ENCODE peak calls at places on chromosomes 11 and 22, in six cellular contexts. U is CD8-positive, alpha-beta memory T cell; I is GM13977; A is neural progenitor cell; H is HT1080; G is stimulated activated CD4-positive, alpha-beta T cell treated with anti-CD3 and anti-CD28 coated beads, Interleukin-1b, Interleukin-23, amount 100 ng/mL, for 4 hours. N is an unnamed sample.

GRCh38 chr11:61679893-61680621 is at the start of gene DAGLA:
- DNase-seq in U (peak), I (peak), A (peak), H (peak), G (peak), N (no peak)

GRCh38 chr11:126063510-126063858 is 818 bp upstream of the CDON start:
- DNase-seq in U (no peak), I (no peak), A (no peak), H (no peak), G (no peak), N (no peak)

GRCh38 chr11:129917231-129917630 is 21.9 kb upstream of the NFRKB start:
- DNase-seq in U (no peak), I (no peak), A (no peak), H (peak), G (no peak), N (no peak)

GRCh38 chr11:13283636-13284035 is 6.0 kb downstream of the BMAL1 start:
- DNase-seq in U (no peak), I (no peak), A (peak), H (no peak), G (no peak), N (no peak)

GRCh38 chr11:105042178-105042577 is 3.0 kb downstream of the CARD16 start:
- DNase-seq in U (no peak), I (no peak), A (no peak), H (no peak), G (no peak), N (no peak)

GRCh38 chr11:74205181-74205580 is 34.1 kb downstream of the PPME1 start:
- DNase-seq in U (no peak), I (no peak), A (no peak), H (no peak), G (no peak), N (no peak)

GRCh38 chr11:116101737-116102275 is 597.6 kb upstream of the CADM1 start:
- DNase-seq in U (no peak), I (no peak), A (no peak), H (no peak), G (no peak), N (no peak)

GRCh38 chr11:103327721-103328120 is 218.5 kb downstream of the DYNC2H1 start:
- DNase-seq in U (no peak), I (no peak), A (no peak), H (no peak), G (no peak), N (no peak)

GRCh38 chr11:61891331-61892084 is at the start of gene FADS3:
- DNase-seq in U (peak), I (peak), A (peak), H (peak), G (peak), N (no peak)

GRCh38 chr11:20367313-20367948 is 3.9 kb downstream of the HTATIP2 start:
- DNase-seq in U (no peak), I (peak), A (no peak), H (peak), G (peak), N (no peak)

GRCh38 chr22:31872209-31872608 is 72.1 kb upstream of the YWHAH start:
- DNase-seq in U (no peak), I (no peak), A (peak), H (no peak), G (no peak), N (no peak)

GRCh38 chr11:63536669-63537292 is at the start of gene PLAAT4:
- DNase-seq in U (peak), I (peak), A (no peak), H (no peak), G (peak), N (no peak)

GRCh38 chr11:72683782-72684200 is 9.6 kb upstream of the PDE2A start:
- DNase-seq in U (peak), I (peak), A (peak), H (peak), G (peak), N (no peak)

N was measured in DMS 273 treated with DMSO at 0.1 percent for 48 hours.